ENCODE peak calls at places on chromosome 18, in eight cellular contexts. One of them, this sample, is unnamed.

GRCh38 chr18:13437801-13438506 is 219.4 kb downstream of the LDLRAD4 start:
- DNase-seq in HCT116: no peak
- DNase-seq in HepG2: no peak
- DNase-seq in GM23338: no peak
- DNase-seq in HL-60: no peak
- DNase-seq in SK-N-SH: no peak
- DNase-seq in GM12878: no peak
- DNase-seq in K562: no peak
- DNase-seq in this sample: no peak

GRCh38 chr18:26456070-26456491 is 92.3 kb downstream of the KCTD1 start:
- DNase-seq in GM23338: no peak
- DNase-seq in K562: no peak
- DNase-seq in HepG2: peak
- DNase-seq in HCT116: no peak
- DNase-seq in GM12878: no peak
- DNase-seq in SK-N-SH: no peak
- DNase-seq in HL-60: no peak
- DNase-seq in this sample: no peak

GRCh38 chr18:30175061-30175574 is 867.4 kb downstream of the DSC3 start:
- DNase-seq in GM23338: no peak
- DNase-seq in K562: peak
- DNase-seq in HepG2: no peak
- DNase-seq in HL-60: no peak
- DNase-seq in GM12878: no peak
- DNase-seq in HCT116: no peak
- DNase-seq in SK-N-SH: no peak
- DNase-seq in this sample: no peak

GRCh38 chr18:5628512-5629255 is 84.9 kb upstream of the EPB41L3 start:
- DNase-seq in GM23338: peak
- DNase-seq in SK-N-SH: peak
- DNase-seq in K562: no peak
- DNase-seq in HCT116: no peak
- DNase-seq in HepG2: no peak
- DNase-seq in HL-60: no peak
- DNase-seq in GM12878: no peak
- DNase-seq in this sample: no peak

GRCh38 chr18:42611134-42611533 is 504.4 kb downstream of the RIT2 start:
- DNase-seq in SK-N-SH: no peak
- DNase-seq in HepG2: no peak
- DNase-seq in GM23338: no peak
- DNase-seq in HL-60: peak
- DNase-seq in K562: no peak
- DNase-seq in GM12878: no peak
- DNase-seq in HCT116: no peak
- DNase-seq in this sample: no peak

GRCh38 chr18:44748582-44748981 is 67.9 kb downstream of the SETBP1 start:
- DNase-seq in GM12878: no peak
- DNase-seq in HL-60: no peak
- DNase-seq in HepG2: no peak
- DNase-seq in GM23338: no peak
- DNase-seq in HCT116: no peak
- DNase-seq in K562: no peak
- DNase-seq in SK-N-SH: no peak
- DNase-seq in this sample: no peak

GRCh38 chr18:78540636-78541400 is 438.8 kb upstream of the SALL3 start:
- DNase-seq in HepG2: no peak
- DNase-seq in GM12878: no peak
- DNase-seq in GM23338: no peak
- DNase-seq in K562: no peak
- DNase-seq in HL-60: no peak
- DNase-seq in SK-N-SH: no peak
- DNase-seq in HCT116: no peak
- DNase-seq in this sample: no peak

GRCh38 chr18:60413944-60414547 is 41.5 kb upstream of the MC4R start:
- DNase-seq in K562: no peak
- DNase-seq in HL-60: no peak
- DNase-seq in SK-N-SH: no peak
- DNase-seq in GM12878: no peak
- DNase-seq in HepG2: peak
- DNase-seq in HCT116: peak
- DNase-seq in GM23338: peak
- DNase-seq in this sample: peak

GRCh38 chr18:45962461-45962860 is 4.7 kb downstream of the EPG5 start:
- DNase-seq in K562: peak
- DNase-seq in SK-N-SH: no peak
- DNase-seq in HL-60: peak
- DNase-seq in GM23338: no peak
- DNase-seq in GM12878: peak
- DNase-seq in HCT116: no peak
- DNase-seq in HepG2: peak
- DNase-seq in this sample: no peak

GRCh38 chr18:44654555-44654954 is 26.1 kb upstream of the SETBP1 start:
- DNase-seq in HL-60: no peak
- DNase-seq in HCT116: no peak
- DNase-seq in HepG2: no peak
- DNase-seq in GM23338: no peak
- DNase-seq in K562: no peak
- DNase-seq in GM12878: no peak
- DNase-seq in SK-N-SH: no peak
- DNase-seq in this sample: no peak

GRCh38 chr18:60389314-60389713 is 16.7 kb upstream of the MC4R start:
- DNase-seq in GM12878: no peak
- DNase-seq in K562: no peak
- DNase-seq in HL-60: no peak
- DNase-seq in SK-N-SH: no peak
- DNase-seq in GM23338: no peak
- DNase-seq in HepG2: no peak
- DNase-seq in HCT116: no peak
- DNase-seq in this sample: no peak

GRCh38 chr18:75782826-75783225 is 355.3 kb upstream of the SMIM21 start:
- DNase-seq in GM23338: no peak
- DNase-seq in HepG2: no peak
- DNase-seq in GM12878: no peak
- DNase-seq in SK-N-SH: no peak
- DNase-seq in HCT116: no peak
- DNase-seq in HL-60: no peak
- DNase-seq in K562: no peak
- DNase-seq in this sample: no peak

GRCh38 chr18:78192044-78192443 is 787.6 kb upstream of the SALL3 start:
- DNase-seq in HCT116: no peak
- DNase-seq in GM12878: no peak
- DNase-seq in GM23338: no peak
- DNase-seq in K562: no peak
- DNase-seq in HepG2: no peak
- DNase-seq in HL-60: no peak
- DNase-seq in SK-N-SH: no peak
- DNase-seq in this sample: no peak

GRCh38 chr18:42072407-42072806 is 117.4 kb downstream of the PIK3C3 start:
- DNase-seq in GM12878: no peak
- DNase-seq in GM23338: peak
- DNase-seq in HCT116: no peak
- DNase-seq in K562: peak
- DNase-seq in SK-N-SH: no peak
- DNase-seq in HepG2: no peak
- DNase-seq in HL-60: peak
- DNase-seq in this sample: no peak

GRCh38 chr18:8107426-8107825 is 501.8 kb upstream of the RAB12 start:
- DNase-seq in K562: no peak
- DNase-seq in GM12878: no peak
- DNase-seq in HCT116: no peak
- DNase-seq in HepG2: no peak
- DNase-seq in SK-N-SH: no peak
- DNase-seq in GM23338: no peak
- DNase-seq in HL-60: no peak
- DNase-seq in this sample: no peak

GRCh38 chr18:79200546-79201268 is 131.5 kb downstream of the ATP9B start:
- DNase-seq in HL-60: peak
- DNase-seq in SK-N-SH: peak
- DNase-seq in K562: no peak
- DNase-seq in HepG2: no peak
- DNase-seq in HCT116: peak
- DNase-seq in GM12878: no peak
- DNase-seq in GM23338: peak
- DNase-seq in this sample: no peak

DNA sequence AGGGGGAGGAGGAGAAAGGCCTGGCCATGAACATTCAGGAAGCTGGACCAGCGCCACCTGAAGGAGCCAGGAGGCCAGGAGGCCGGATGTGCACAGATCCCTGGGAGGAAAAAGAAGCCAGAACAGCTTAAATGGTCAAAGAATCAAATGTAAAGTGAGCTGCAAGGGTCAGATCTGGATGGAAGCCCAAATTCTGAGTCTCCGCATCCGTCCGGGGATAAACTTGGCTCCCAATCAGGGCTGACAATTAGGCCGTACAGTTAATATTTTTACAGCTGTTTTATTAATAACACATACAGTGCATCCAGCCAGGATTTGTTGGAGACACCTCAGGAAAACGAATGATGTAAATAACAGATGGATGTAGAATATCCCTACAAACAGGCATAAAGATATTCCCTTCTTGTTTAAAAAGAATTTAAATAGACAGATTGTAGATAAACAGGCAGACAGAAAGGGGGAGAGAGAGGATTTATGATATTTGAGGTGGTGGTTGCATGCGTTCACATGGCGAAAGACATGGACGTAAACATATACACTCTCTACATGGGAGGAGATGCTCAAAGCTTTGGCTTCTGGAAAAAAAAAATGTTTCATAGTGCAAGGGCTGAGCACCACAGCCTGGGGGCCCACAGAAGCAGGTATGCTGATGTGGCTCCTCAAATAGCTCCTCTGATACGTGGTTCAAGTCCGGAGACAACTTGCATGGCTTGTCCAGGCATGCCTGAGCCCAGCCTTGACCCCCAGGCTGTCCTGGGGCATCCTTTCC is 495.3 kb upstream of the TCF4 start:
- DNase-seq in SK-N-SH: peak
- DNase-seq in GM12878: no peak
- DNase-seq in K562: peak
- DNase-seq in HCT116: no peak
- DNase-seq in HL-60: no peak
- DNase-seq in HepG2: no peak
- DNase-seq in GM23338: peak
- DNase-seq in this sample: no peak
- TF ChIP-seq POLR2AphosphoS5 in SK-N-SH: no peak
- TF ChIP-seq POLR2AphosphoS5 in GM12878: no peak
- TF ChIP-seq POLR2AphosphoS5 in K562: no peak
- TF ChIP-seq POLR2AphosphoS5 in HCT116: no peak
- TF ChIP-seq POLR2AphosphoS5 in HL-60: no peak
- TF ChIP-seq POLR2AphosphoS5 in HepG2: no peak
- TF ChIP-seq POLR2AphosphoS5 in GM23338: no peak
- TF ChIP-seq POLR2AphosphoS5 in this sample: no peak

GRCh38 chr18:39839782-39840181 is 2115.3 kb upstream of the PIK3C3 start:
- DNase-seq in SK-N-SH: no peak
- DNase-seq in HepG2: no peak
- DNase-seq in HL-60: no peak
- DNase-seq in K562: no peak
- DNase-seq in GM23338: no peak
- DNase-seq in HCT116: no peak
- DNase-seq in GM12878: no peak
- DNase-seq in this sample: no peak
- H3K27ac ChIP-seq in SK-N-SH: no peak
- H3K27ac ChIP-seq in HepG2: no peak
- H3K27ac ChIP-seq in HL-60: no peak
- H3K27ac ChIP-seq in K562: no peak
- H3K27ac ChIP-seq in GM23338: no peak
- H3K27ac ChIP-seq in HCT116: no peak
- H3K27ac ChIP-seq in GM12878: no peak
- H3K27ac ChIP-seq in this sample: no peak

GRCh38 chr18:36328385-36328858 is 30.9 kb downstream of the FHOD3 start:
- DNase-seq in GM12878: no peak
- DNase-seq in HepG2: no peak
- DNase-seq in K562: no peak
- DNase-seq in GM23338: no peak
- DNase-seq in HCT116: no peak
- DNase-seq in HL-60: no peak
- DNase-seq in SK-N-SH: no peak
- DNase-seq in this sample: no peak

GRCh38 chr18:36329684-36330434 is 32.3 kb downstream of the FHOD3 start:
- DNase-seq in SK-N-SH: no peak
- DNase-seq in GM23338: peak
- DNase-seq in HepG2: no peak
- DNase-seq in HCT116: no peak
- DNase-seq in GM12878: no peak
- DNase-seq in K562: no peak
- DNase-seq in HL-60: no peak
- DNase-seq in this sample: no peak

GRCh38 chr18:36328916-36329315 is 31.4 kb downstream of the FHOD3 start:
- DNase-seq in K562: no peak
- DNase-seq in HCT116: no peak
- DNase-seq in GM12878: no peak
- DNase-seq in GM23338: no peak
- DNase-seq in SK-N-SH: no peak
- DNase-seq in HepG2: no peak
- DNase-seq in HL-60: no peak
- DNase-seq in this sample: no peak

GRCh38 chr18:36331541-36331971 is 34.0 kb downstream of the FHOD3 start:
- DNase-seq in GM23338: no peak
- DNase-seq in HepG2: no peak
- DNase-seq in SK-N-SH: no peak
- DNase-seq in GM12878: no peak
- DNase-seq in HL-60: no peak
- DNase-seq in HCT116: no peak
- DNase-seq in K562: no peak
- DNase-seq in this sample: no peak

GRCh38 chr18:36330435-36331049 is 33.0 kb downstream of the FHOD3 start:
- DNase-seq in HCT116: no peak
- DNase-seq in SK-N-SH: no peak
- DNase-seq in GM12878: no peak
- DNase-seq in HL-60: no peak
- DNase-seq in HepG2: no peak
- DNase-seq in GM23338: no peak
- DNase-seq in K562: no peak
- DNase-seq in this sample: no peak
- TF ChIP-seq REST in HCT116: no peak
- TF ChIP-seq REST in SK-N-SH: no peak
- TF ChIP-seq REST in GM12878: no peak
- TF ChIP-seq REST in HL-60: no peak
- TF ChIP-seq REST in HepG2: no peak
- TF ChIP-seq REST in GM23338: no peak
- TF ChIP-seq REST in K562: no peak
- TF ChIP-seq REST in this sample: no peak

DNA sequence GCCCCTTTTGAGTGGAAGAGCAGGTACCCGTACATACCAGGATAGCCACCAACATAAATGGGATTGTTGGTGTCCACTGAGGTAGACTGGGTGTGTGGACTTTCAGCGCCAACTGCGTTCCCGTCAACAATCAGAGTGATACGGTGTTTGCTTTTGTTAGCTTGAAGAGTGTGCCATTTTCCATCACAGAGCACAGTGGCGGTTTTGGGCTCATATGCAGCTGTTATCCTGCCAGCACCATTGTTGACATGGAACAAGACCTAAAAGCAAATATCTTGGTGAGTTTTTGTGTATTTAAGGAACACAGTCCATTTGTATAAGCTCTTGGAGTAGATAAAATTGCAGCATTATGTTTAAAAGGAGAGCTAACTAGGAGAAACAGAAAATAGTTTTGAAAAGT is 174.5 kb downstream of the LAMA1 start:
- DNase-seq in HepG2: no peak
- DNase-seq in HCT116: no peak
- DNase-seq in GM12878: no peak
- DNase-seq in GM23338: no peak
- DNase-seq in HL-60: no peak
- DNase-seq in K562: no peak
- DNase-seq in SK-N-SH: no peak
- DNase-seq in this sample: no peak
- TF ChIP-seq POLR2AphosphoS5 in HepG2: no peak
- TF ChIP-seq POLR2AphosphoS5 in HCT116: no peak
- TF ChIP-seq POLR2AphosphoS5 in GM12878: no peak
- TF ChIP-seq POLR2AphosphoS5 in GM23338: no peak
- TF ChIP-seq POLR2AphosphoS5 in HL-60: no peak
- TF ChIP-seq POLR2AphosphoS5 in K562: no peak
- TF ChIP-seq POLR2AphosphoS5 in SK-N-SH: no peak
- TF ChIP-seq POLR2AphosphoS5 in this sample: no peak

GRCh38 chr18:73431620-73432019 is 563.8 kb upstream of the NETO1 start:
- DNase-seq in SK-N-SH: no peak
- DNase-seq in HepG2: no peak
- DNase-seq in GM12878: no peak
- DNase-seq in HL-60: no peak
- DNase-seq in HCT116: no peak
- DNase-seq in K562: no peak
- DNase-seq in GM23338: peak
- DNase-seq in this sample: no peak
- H3K27ac ChIP-seq in SK-N-SH: no peak
- H3K27ac ChIP-seq in HepG2: no peak
- H3K27ac ChIP-seq in GM12878: no peak
- H3K27ac ChIP-seq in HL-60: no peak
- H3K27ac ChIP-seq in HCT116: no peak
- H3K27ac ChIP-seq in K562: no peak
- H3K27ac ChIP-seq in GM23338: peak
- H3K27ac ChIP-seq in this sample: no peak